ENCODE peak calls at places on chromosomes 6 and 20, in nine cellular contexts. X is IMR-90, U is body of pancreas, J is K562, F is tibial nerve, O is A549, K is lower leg skin, G is HepG2, N is right lobe of liver. Z is an unnamed sample.

GRCh38 chr20:46296526-46297250 is 11.6 kb downstream of the CDH22 start:
- DNase-seq in O (no peak), J (no peak), N (no peak), X (no peak), U (no peak), G (no peak), K (no peak), F (no peak), Z (no peak)

GRCh38 chr6:110398778-110399177 is 16.6 kb downstream of the DDO start:
- DNase-seq in U (no peak), X (peak), G (no peak), K (no peak), J (peak), F (no peak), O (no peak), N (no peak), Z (no peak)

GRCh38 chr20:3470627-3471396 is at the start of gene ATRN:
- DNase-seq in J (peak), U (peak), O (peak), F (peak), G (peak), X (peak), K (peak), N (peak), Z (peak)

GRCh38 chr20:58173930-58174707 is 54.3 kb downstream of the ANKRD60 start:
- DNase-seq in U (no peak), N (no peak), G (no peak), K (no peak), F (no peak), J (no peak), O (no peak), X (no peak), Z (no peak)

GRCh38 chr6:123802697-123803455 is 789 bp upstream of the NKAIN2 start:
- DNase-seq in N (peak), F (peak), J (peak), U (peak), K (peak), O (peak), X (peak), G (peak), Z (peak)

GRCh38 chr6:82144007-82144851 is 103.3 kb downstream of the IBTK start:
- DNase-seq in X (peak), J (peak), O (peak), F (peak), N (no peak), U (peak), K (no peak), G (peak), Z (peak)

GRCh38 chr6:167819640-167820039 is 7.1 kb upstream of the AFDN start:
- DNase-seq in N (no peak), J (no peak), K (no peak), F (no peak), O (no peak), G (no peak), X (no peak), U (no peak), Z (no peak)

GRCh38 chr6:167678102-167679101 is 148.3 kb upstream of the AFDN start:
- DNase-seq in F (no peak), J (no peak), N (peak), O (no peak), U (peak), X (no peak), K (no peak), G (peak), Z (no peak)

GRCh38 chr6:154277578-154278128 is 79.0 kb downstream of the IPCEF1 start:
- DNase-seq in J (no peak), K (no peak), G (no peak), X (no peak), U (no peak), O (no peak), N (no peak), F (no peak), Z (no peak)

GRCh38 chr20:25319241-25320034 is 71.2 kb downstream of the ABHD12 start:
- DNase-seq in N (peak), F (no peak), O (no peak), U (peak), K (peak), X (no peak), G (no peak), J (no peak), Z (no peak)

GRCh38 chr20:47198254-47198671 is 158.2 kb downstream of the ZMYND8 start:
- DNase-seq in J (no peak), K (no peak), U (no peak), G (no peak), X (peak), F (no peak), O (no peak), N (no peak), Z (no peak)

GRCh38 chr6:148448371-148449010 is 105.9 kb downstream of the SASH1 start:
- DNase-seq in N (no peak), O (no peak), J (no peak), U (no peak), X (no peak), G (no peak), F (no peak), K (no peak), Z (no peak)

GRCh38 chr6:110682460-110682853 is 132.8 kb downstream of the CDK19 start:
- DNase-seq in X (peak), G (peak), K (no peak), J (peak), U (peak), F (peak), N (peak), O (peak), Z (peak)

GRCh38 chr20:23242104-23242503 is 108.5 kb upstream of the NXT1 start:
- DNase-seq in O (no peak), U (no peak), X (no peak), K (no peak), G (no peak), N (no peak), F (peak), J (no peak), Z (no peak)

GRCh38 chr20:3101737-3102574 is 17.4 kb upstream of the AVP start:
- DNase-seq in F (no peak), X (no peak), J (no peak), O (no peak), N (no peak), U (peak), K (no peak), G (no peak), Z (no peak)

GRCh38 chr6:146595981-146596731 is 2.6 kb upstream of the ADGB start:
- DNase-seq in J (no peak), K (no peak), G (no peak), N (no peak), F (no peak), U (no peak), O (no peak), X (no peak), Z (no peak)

GRCh38 chr6:23265270-23265669 is 695.9 kb downstream of the HDGFL1 start:
- DNase-seq in N (no peak), F (no peak), U (no peak), X (no peak), O (no peak), J (no peak), K (no peak), G (no peak), Z (no peak)

GRCh38 chr6:16511723-16512584 is 249.3 kb downstream of the ATXN1 start:
- DNase-seq in J (no peak), U (peak), O (no peak), N (no peak), X (no peak), F (no peak), K (no peak), G (no peak), Z (no peak)

GRCh38 chr20:48467622-48468021 is 360.2 kb downstream of the PREX1 start:
- DNase-seq in N (no peak), F (no peak), U (no peak), O (no peak), G (no peak), X (no peak), J (peak), K (no peak), Z (no peak)

GRCh38 chr6:6008114-6008647 is 1.5 kb upstream of the NRN1 start:
- DNase-seq in O (no peak), J (no peak), G (no peak), U (no peak), N (no peak), F (no peak), K (no peak), X (no peak), Z (no peak)

GRCh38 chr20:62822788-62823651 is 6.2 kb downstream of the COL9A3 start:
- DNase-seq in O (peak), F (no peak), J (peak), K (no peak), X (peak), N (peak), G (peak), U (peak), Z (no peak)

GRCh38 chr6:157014871-157015270 is 237.7 kb downstream of the ARID1B start:
- DNase-seq in J (no peak), N (no peak), X (no peak), K (no peak), G (no peak), F (no peak), U (no peak), O (no peak), Z (no peak)

GRCh38 chr6:89669002-89669401 is 30.5 kb upstream of the LYRM2 start:
- DNase-seq in G (no peak), N (no peak), X (peak), K (no peak), J (no peak), F (no peak), U (no peak), O (no peak), Z (no peak)

GRCh38 chr6:20448828-20449227 is 47.1 kb downstream of the E2F3 start:
- DNase-seq in G (peak), J (no peak), O (no peak), K (no peak), U (no peak), F (no peak), X (no peak), N (peak), Z (no peak)

GRCh38 chr20:16929756-16930155 is 181.6 kb downstream of the OTOR start:
- DNase-seq in X (peak), O (no peak), K (no peak), U (no peak), N (no peak), F (no peak), G (no peak), J (no peak), Z (no peak)

GRCh38 chr20:51628533-51629398 is 86.2 kb upstream of the NFATC2 start:
- DNase-seq in X (peak), N (no peak), G (peak), U (no peak), J (no peak), K (no peak), O (no peak), F (no peak), Z (no peak)

GRCh38 chr20:2651772-2652723 is at the start of gene NOP56:
- DNase-seq in U (peak), N (peak), X (peak), G (peak), O (peak), F (peak), K (peak), J (peak), Z (peak)

GRCh38 chr6:103784117-103784516 is 1075.6 kb downstream of the HACE1 start:
- DNase-seq in J (no peak), X (no peak), G (no peak), F (no peak), O (no peak), U (no peak), N (no peak), K (no peak), Z (no peak)

GRCh38 chr20:37870294-37870693 is 32.6 kb upstream of the VSTM2L start:
- DNase-seq in F (no peak), N (no peak), K (no peak), J (no peak), U (no peak), X (no peak), G (no peak), O (no peak), Z (no peak)

GRCh38 chr20:19658137-19658536 is 99.9 kb upstream of the RIN2 start:
- DNase-seq in F (no peak), N (no peak), X (no peak), G (no peak), U (no peak), J (peak), O (no peak), K (no peak), Z (no peak)

GRCh38 chr6:37029249-37029959 is 23.9 kb downstream of the FGD2 start:
- DNase-seq in K (no peak), X (peak), J (peak), U (peak), N (no peak), F (peak), O (peak), G (peak), Z (peak)

GRCh38 chr20:61948586-61949362 is 116.9 kb downstream of the TAF4 start:
- DNase-seq in X (no peak), N (no peak), O (no peak), J (no peak), K (peak), F (no peak), U (no peak), G (no peak), Z (no peak)

DNA sequence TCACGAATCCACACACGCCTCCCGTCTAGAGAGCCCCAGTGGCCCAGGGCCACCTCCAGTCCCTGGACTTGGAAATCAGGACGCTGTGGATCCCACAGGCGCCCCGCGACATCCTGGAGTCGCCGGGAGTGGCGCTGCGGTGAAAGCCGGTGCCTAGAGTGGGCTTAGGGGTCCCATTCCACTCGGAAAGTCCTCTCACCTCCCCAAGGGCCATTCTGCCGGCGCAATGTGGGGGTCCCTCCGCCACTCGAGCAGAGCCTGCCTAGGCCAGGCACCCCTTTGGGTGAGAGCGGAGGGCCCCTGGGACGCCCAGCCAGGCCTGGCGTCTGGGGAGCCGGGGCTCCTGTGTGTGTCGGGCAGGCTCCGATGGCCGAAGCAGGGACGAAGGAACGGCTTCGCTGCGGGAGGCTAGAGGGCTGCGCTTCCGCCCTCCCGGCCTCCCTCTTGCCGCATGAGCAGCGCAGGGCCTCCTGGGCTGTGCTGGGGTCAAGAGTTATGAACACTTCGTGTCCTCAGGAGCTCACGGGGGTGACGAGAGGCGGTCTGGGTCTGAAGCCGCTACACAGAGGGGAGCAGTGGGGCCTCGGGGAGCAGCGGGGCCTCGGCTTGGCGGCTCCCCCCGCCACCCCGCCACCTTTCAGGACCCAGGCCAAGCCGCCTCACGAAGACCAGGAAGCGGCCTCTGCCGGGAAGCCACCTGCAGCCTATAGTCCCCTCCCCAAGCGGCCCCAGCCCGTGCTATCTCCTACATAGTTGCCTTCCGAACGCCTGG is 13.6 kb downstream of the POU3F2 start:
- DNase-seq in X (no peak), U (peak), K (peak), O (no peak), G (no peak), N (no peak), J (no peak), F (no peak), Z (no peak)
- TF ChIP-seq CTCF in X (no peak), U (no peak), K (no peak), O (no peak), G (no peak), N (no peak), J (no peak), F (no peak), Z (no peak)

GRCh38 chr6:159805418-159806020 is 5.4 kb downstream of the PNLDC1 start:
- DNase-seq in U (no peak), O (no peak), F (no peak), X (no peak), N (no peak), J (no peak), K (no peak), G (no peak), Z (no peak)
- TF ChIP-seq POLR2A in U (no peak), O (no peak), F (no peak), X (no peak), N (no peak), J (no peak), K (no peak), G (no peak), Z (no peak)

GRCh38 chr6:108518714-108519576 is 41.8 kb upstream of the FOXO3 start:
- DNase-seq in F (no peak), J (peak), U (peak), K (no peak), G (peak), X (peak), O (peak), N (no peak), Z (no peak)
- TF ChIP-seq CTCF in F (peak), J (peak), U (no peak), K (no peak), G (peak), X (peak), O (peak), N (peak), Z (no peak)

GRCh38 chr6:2988426-2989331 is 11.0 kb upstream of the NQO2 start:
- DNase-seq in O (peak), U (peak), N (peak), J (peak), K (peak), G (peak), X (peak), F (peak), Z (peak)
- TF ChIP-seq POLR2A in O (peak), U (peak), N (peak), J (peak), K (no peak), G (peak), X (peak), F (peak), Z (peak)

DNA sequence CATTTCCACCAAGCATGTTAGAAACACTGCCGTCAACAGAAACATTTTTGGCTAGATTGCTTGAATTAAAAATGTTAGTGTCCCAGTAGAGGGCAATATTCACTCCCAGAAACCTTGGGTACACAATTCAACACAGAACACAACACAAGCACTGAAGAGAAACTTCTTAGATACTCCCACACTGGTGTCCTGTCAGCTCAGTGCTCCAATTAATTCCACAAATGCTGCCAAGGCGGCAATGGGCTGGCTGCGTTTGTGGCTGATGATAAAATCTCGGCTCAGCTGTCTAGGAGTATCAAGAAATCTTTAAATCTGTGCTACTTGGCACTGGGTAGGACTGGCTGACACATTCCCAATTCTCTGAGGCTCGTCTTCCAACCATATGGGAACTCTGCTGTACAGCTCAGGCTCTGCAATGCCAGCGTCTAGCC is 39.3 kb downstream of the BEND3 start:
- DNase-seq in O (no peak), F (no peak), X (peak), N (no peak), J (no peak), U (no peak), G (no peak), K (no peak), Z (no peak)
- TF ChIP-seq CTCF in O (peak), F (no peak), X (peak), N (no peak), J (no peak), U (no peak), G (no peak), K (no peak), Z (no peak)

GRCh38 chr20:10428008-10428407 is 6.0 kb downstream of the MKKS start:
- DNase-seq in F (no peak), O (no peak), K (no peak), G (no peak), U (no peak), X (no peak), J (no peak), N (no peak), Z (no peak)
- TF ChIP-seq POLR2A in F (no peak), O (no peak), K (no peak), G (no peak), U (no peak), X (no peak), J (no peak), N (no peak), Z (no peak)